ENCODE peak calls at places on chromosomes 6 and 20, in seven cellular contexts. A is A549, R is HepG2, D is ovary, M is transverse colon, S is suprapubic skin, F is K562. I is an unnamed sample.

GRCh38 chr6:31836676-31837611 is 9.4 kb downstream of the HSPA1B start:
- DNase-seq in A (no peak), R (no peak), D (no peak), M (peak), S (no peak), F (peak), I (no peak)

GRCh38 chr20:25296094-25297093 is 48.5 kb downstream of the PYGB start:
- DNase-seq in A (peak), R (peak), D (no peak), M (peak), S (no peak), F (peak), I (no peak)

GRCh38 chr6:36730424-36731380 is 33.1 kb downstream of the RAB44 start:
- DNase-seq in A (no peak), R (no peak), D (no peak), M (no peak), S (no peak), F (no peak), I (peak)

GRCh38 chr6:87667032-87667431 is 35.0 kb downstream of the AKIRIN2 start:
- DNase-seq in A (no peak), R (no peak), D (no peak), M (no peak), S (no peak), F (no peak), I (no peak)

GRCh38 chr20:4041748-4042411 is 26.5 kb upstream of the RNF24 start:
- DNase-seq in A (peak), R (no peak), D (peak), M (peak), S (peak), F (peak), I (peak)

GRCh38 chr6:46816626-46817025 is 23.4 kb downstream of the MEP1A start:
- DNase-seq in A (no peak), R (no peak), D (no peak), M (no peak), S (no peak), F (no peak), I (no peak)

GRCh38 chr6:127737768-127738167 is 160.8 kb downstream of the C6orf58 start:
- DNase-seq in A (no peak), R (no peak), D (no peak), M (no peak), S (no peak), F (no peak), I (no peak)

GRCh38 chr6:113859349-113860164 is 2.4 kb downstream of the MARCKS start:
- DNase-seq in A (peak), R (no peak), D (peak), M (peak), S (peak), F (no peak), I (peak)

GRCh38 chr20:11186301-11187008 is 512.7 kb upstream of the JAG1 start:
- DNase-seq in A (no peak), R (no peak), D (no peak), M (no peak), S (no peak), F (no peak), I (no peak)

GRCh38 chr6:56346958-56347357 is 99.6 kb upstream of the COL21A1 start:
- DNase-seq in A (no peak), R (no peak), D (no peak), M (no peak), S (no peak), F (no peak), I (no peak)

GRCh38 chr6:13573669-13574110 is 711 bp upstream of the SIRT5 start:
- DNase-seq in A (peak), R (peak), D (peak), M (peak), S (no peak), F (peak), I (peak)

GRCh38 chr6:17086469-17086868 is 15.4 kb upstream of the STMND1 start:
- DNase-seq in A (peak), R (peak), D (no peak), M (peak), S (no peak), F (peak), I (peak)

GRCh38 chr6:31763617-31763940 is 1.1 kb downstream of the SAPCD1 start:
- DNase-seq in A (peak), R (peak), D (no peak), M (no peak), S (no peak), F (no peak), I (no peak)

GRCh38 chr6:169145476-169145875 is 108.2 kb downstream of the THBS2 start:
- DNase-seq in A (no peak), R (no peak), D (no peak), M (no peak), S (peak), F (no peak), I (no peak)

GRCh38 chr20:50837532-50838321 is 42.9 kb downstream of the BCAS4 start:
- DNase-seq in A (no peak), R (no peak), D (no peak), M (no peak), S (no peak), F (peak), I (peak)

GRCh38 chr6:113299526-113299925 is 557.6 kb upstream of the MARCKS start:
- DNase-seq in A (no peak), R (no peak), D (no peak), M (no peak), S (no peak), F (no peak), I (no peak)

GRCh38 chr6:67449602-67450001 is 1185.5 kb upstream of the ADGRB3 start:
- DNase-seq in A (no peak), R (no peak), D (no peak), M (no peak), S (no peak), F (no peak), I (no peak)

GRCh38 chr6:14294270-14294951 is 176.8 kb downstream of the CD83 start:
- DNase-seq in A (no peak), R (no peak), D (no peak), M (no peak), S (no peak), F (no peak), I (no peak)

GRCh38 chr20:59770270-59770669 is 163.2 kb downstream of the SYCP2 start:
- DNase-seq in A (no peak), R (no peak), D (no peak), M (no peak), S (no peak), F (no peak), I (peak)

GRCh38 chr6:51526049-51526448 is 561.4 kb downstream of the PKHD1 start:
- DNase-seq in A (no peak), R (no peak), D (no peak), M (no peak), S (no peak), F (no peak), I (no peak)
- TF ChIP-seq CTCF in A (no peak), R (no peak), D (no peak), M (no peak), S (no peak), F (no peak), I (no peak)

GRCh38 chr6:71333700-71334099 is 45.1 kb downstream of the OGFRL1 start:
- DNase-seq in A (peak), R (no peak), D (no peak), M (no peak), S (no peak), F (no peak), I (peak)
- H3K27ac ChIP-seq in A (peak), R (no peak), D (no peak), M (no peak), S (no peak), F (no peak), I (no peak)

GRCh38 chr20:64198347-64198746 is 34.1 kb downstream of the MYT1 start:
- DNase-seq in A (no peak), R (no peak), D (no peak), M (no peak), S (no peak), F (no peak), I (no peak)

GRCh38 chr20:64194269-64194668 is 30.0 kb downstream of the MYT1 start:
- DNase-seq in A (no peak), R (no peak), D (no peak), M (no peak), S (no peak), F (no peak), I (no peak)

GRCh38 chr20:64200740-64201139 is 36.5 kb downstream of the MYT1 start:
- DNase-seq in A (no peak), R (no peak), D (no peak), M (no peak), S (no peak), F (no peak), I (no peak)

GRCh38 chr20:64199395-64199794 is 35.1 kb downstream of the MYT1 start:
- DNase-seq in A (no peak), R (no peak), D (no peak), M (no peak), S (no peak), F (no peak), I (no peak)

DNA sequence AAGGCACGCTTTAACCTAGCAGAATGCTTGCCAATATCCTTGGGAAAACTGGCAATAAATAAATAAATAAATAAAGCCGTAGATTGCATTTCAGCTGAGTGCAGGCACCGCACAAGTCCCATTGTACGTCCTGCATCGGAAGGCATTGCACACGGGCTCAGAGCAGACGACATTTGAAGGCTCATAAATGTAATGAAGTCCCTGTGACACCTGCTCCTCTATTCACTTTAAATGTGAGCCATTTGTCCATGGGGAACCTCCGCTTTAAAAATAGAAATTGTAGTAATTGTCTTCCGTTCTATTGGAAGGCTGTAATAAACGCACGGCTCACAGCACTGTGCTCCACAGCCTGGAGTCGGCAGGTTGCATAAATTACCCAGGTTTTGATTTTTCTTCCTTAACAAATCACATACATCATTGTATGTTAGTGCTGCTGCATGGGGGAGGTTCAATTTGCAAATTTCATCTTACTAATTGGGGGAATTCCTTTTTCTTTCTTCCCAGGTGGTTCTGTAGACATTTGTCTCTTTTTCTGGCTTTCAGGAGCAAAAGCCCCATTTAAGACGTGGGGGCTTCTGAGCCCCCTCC is 32.7 kb downstream of the MYT1 start:
- DNase-seq in A (no peak), R (no peak), D (no peak), M (no peak), S (no peak), F (no peak), I (no peak)
- TF ChIP-seq EP300 in A (no peak), R (no peak), D (no peak), M (no peak), S (no peak), F (no peak), I (no peak)

DNA sequence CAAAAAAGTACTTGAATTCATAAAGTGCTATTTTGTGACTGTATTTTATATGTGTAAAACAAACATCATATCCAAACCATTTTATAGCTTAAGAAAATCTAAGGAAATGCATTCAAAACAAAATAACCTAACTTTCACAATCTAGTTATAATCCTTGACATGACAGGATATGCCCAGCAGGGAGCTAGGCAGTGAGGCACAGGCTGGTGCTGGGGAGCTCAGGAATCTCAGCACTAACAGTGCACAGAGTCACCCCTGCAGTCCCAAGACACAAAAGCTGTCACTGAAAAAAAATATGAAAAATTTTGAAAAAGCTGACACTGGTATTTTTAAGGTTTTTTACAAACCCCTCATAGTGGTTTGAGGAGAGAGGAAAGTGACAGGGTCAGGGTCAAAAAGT is 24.2 kb downstream of the LGSN start:
- DNase-seq in A (no peak), R (no peak), D (no peak), M (no peak), S (no peak), F (no peak), I (no peak)
- TF ChIP-seq CTCF in A (no peak), R (no peak), D (no peak), M (no peak), S (no peak), F (no peak), I (no peak)

GRCh38 chr6:140537211-140537610 is 1162.8 kb upstream of the CITED2 start:
- DNase-seq in A (peak), R (no peak), D (no peak), M (no peak), S (no peak), F (no peak), I (no peak)

GRCh38 chr6:140535511-140535910 is 1161.1 kb upstream of the CITED2 start:
- DNase-seq in A (no peak), R (no peak), D (no peak), M (no peak), S (no peak), F (no peak), I (no peak)

GRCh38 chr6:140540743-140541142 is 1166.3 kb upstream of the CITED2 start:
- DNase-seq in A (no peak), R (no peak), D (no peak), M (no peak), S (no peak), F (no peak), I (no peak)

GRCh38 chr6:140538926-140539325 is 1164.5 kb upstream of the CITED2 start:
- DNase-seq in A (peak), R (no peak), D (no peak), M (no peak), S (no peak), F (no peak), I (no peak)

GRCh38 chr6:140537834-140538680 is 1163.6 kb upstream of the CITED2 start:
- DNase-seq in A (peak), R (peak), D (no peak), M (no peak), S (no peak), F (no peak), I (peak)
- H3K27ac ChIP-seq in A (peak), R (no peak), D (no peak), M (peak), S (peak), F (no peak), I (peak)

I was measured in sigmoid colon.